ENCODE peak calls at places on chromosomes 16 and 17, in nine cellular contexts. One of them, this sample, is unnamed.

GRCh38 chr16:11405331-11406176 is 60.3 kb downstream of the RMI2 start:
- DNase-seq in Peyer's patch: peak
- DNase-seq in H1: peak
- DNase-seq in right lobe of liver: no peak
- DNase-seq in suprapubic skin: no peak
- DNase-seq in A549: peak
- DNase-seq in ovary: no peak
- DNase-seq in HCT116: peak
- DNase-seq in uterus: no peak
- DNase-seq in this sample: no peak

GRCh38 chr16:24036614-24037013 is 200.8 kb downstream of the PRKCB start:
- DNase-seq in Peyer's patch: peak
- DNase-seq in H1: no peak
- DNase-seq in right lobe of liver: no peak
- DNase-seq in suprapubic skin: no peak
- DNase-seq in A549: peak
- DNase-seq in ovary: no peak
- DNase-seq in HCT116: peak
- DNase-seq in uterus: peak
- DNase-seq in this sample: no peak

GRCh38 chr16:1794221-1794871 is 841 bp upstream of the IGFALS start:
- DNase-seq in Peyer's patch: no peak
- DNase-seq in H1: no peak
- DNase-seq in right lobe of liver: peak
- DNase-seq in suprapubic skin: peak
- DNase-seq in A549: no peak
- DNase-seq in ovary: peak
- DNase-seq in HCT116: no peak
- DNase-seq in uterus: no peak
- DNase-seq in this sample: no peak

GRCh38 chr16:11047057-11047456 is 102.7 kb downstream of the CLEC16A start:
- DNase-seq in Peyer's patch: no peak
- DNase-seq in H1: no peak
- DNase-seq in right lobe of liver: peak
- DNase-seq in suprapubic skin: no peak
- DNase-seq in A549: no peak
- DNase-seq in ovary: no peak
- DNase-seq in HCT116: no peak
- DNase-seq in uterus: peak
- DNase-seq in this sample: no peak

GRCh38 chr17:1413281-1413791 is 13.3 kb upstream of the YWHAE start:
- DNase-seq in Peyer's patch: no peak
- DNase-seq in H1: no peak
- DNase-seq in right lobe of liver: peak
- DNase-seq in suprapubic skin: no peak
- DNase-seq in A549: peak
- DNase-seq in ovary: no peak
- DNase-seq in HCT116: no peak
- DNase-seq in uterus: peak
- DNase-seq in this sample: no peak

GRCh38 chr16:68283840-68284595 is 19.7 kb downstream of the SLC7A6 start:
- DNase-seq in Peyer's patch: peak
- DNase-seq in H1: no peak
- DNase-seq in right lobe of liver: no peak
- DNase-seq in suprapubic skin: peak
- DNase-seq in A549: no peak
- DNase-seq in ovary: no peak
- DNase-seq in HCT116: no peak
- DNase-seq in uterus: no peak
- DNase-seq in this sample: no peak

GRCh38 chr17:35748323-35748960 is 4.6 kb downstream of the GAS2L2 start:
- DNase-seq in Peyer's patch: no peak
- DNase-seq in H1: no peak
- DNase-seq in right lobe of liver: peak
- DNase-seq in suprapubic skin: no peak
- DNase-seq in A549: no peak
- DNase-seq in ovary: no peak
- DNase-seq in HCT116: no peak
- DNase-seq in uterus: no peak
- DNase-seq in this sample: no peak

GRCh38 chr16:89696598-89697128 is 4.8 kb downstream of the SPATA2L start:
- DNase-seq in Peyer's patch: peak
- DNase-seq in H1: no peak
- DNase-seq in right lobe of liver: no peak
- DNase-seq in suprapubic skin: no peak
- DNase-seq in A549: no peak
- DNase-seq in ovary: peak
- DNase-seq in HCT116: no peak
- DNase-seq in uterus: no peak
- DNase-seq in this sample: no peak

GRCh38 chr16:22262460-22262859 is 34.7 kb upstream of the POLR3E start:
- DNase-seq in Peyer's patch: no peak
- DNase-seq in H1: no peak
- DNase-seq in right lobe of liver: no peak
- DNase-seq in suprapubic skin: no peak
- DNase-seq in A549: no peak
- DNase-seq in ovary: no peak
- DNase-seq in HCT116: no peak
- DNase-seq in uterus: no peak
- DNase-seq in this sample: no peak

GRCh38 chr16:57734308-57734924 is 1.2 kb upstream of the KATNB1 start:
- DNase-seq in Peyer's patch: no peak
- DNase-seq in H1: no peak
- DNase-seq in right lobe of liver: no peak
- DNase-seq in suprapubic skin: no peak
- DNase-seq in A549: no peak
- DNase-seq in ovary: no peak
- DNase-seq in HCT116: no peak
- DNase-seq in uterus: no peak
- DNase-seq in this sample: no peak

GRCh38 chr17:41848788-41849187 is 11.2 kb downstream of the KLHL10 start:
- DNase-seq in Peyer's patch: no peak
- DNase-seq in H1: no peak
- DNase-seq in right lobe of liver: no peak
- DNase-seq in suprapubic skin: no peak
- DNase-seq in A549: no peak
- DNase-seq in ovary: no peak
- DNase-seq in HCT116: no peak
- DNase-seq in uterus: no peak
- DNase-seq in this sample: no peak

GRCh38 chr17:2980211-2980903 is 83.0 kb downstream of the OR1D5 start:
- DNase-seq in Peyer's patch: no peak
- DNase-seq in H1: no peak
- DNase-seq in right lobe of liver: peak
- DNase-seq in suprapubic skin: no peak
- DNase-seq in A549: no peak
- DNase-seq in ovary: peak
- DNase-seq in HCT116: no peak
- DNase-seq in uterus: no peak
- DNase-seq in this sample: no peak

GRCh38 chr16:64269756-64270155 is 852.1 kb downstream of the CDH11 start:
- DNase-seq in Peyer's patch: no peak
- DNase-seq in H1: no peak
- DNase-seq in right lobe of liver: no peak
- DNase-seq in suprapubic skin: no peak
- DNase-seq in A549: no peak
- DNase-seq in ovary: no peak
- DNase-seq in HCT116: no peak
- DNase-seq in uterus: no peak
- DNase-seq in this sample: no peak

GRCh38 chr16:81837312-81837748 is 58.2 kb downstream of the PLCG2 start:
- DNase-seq in Peyer's patch: no peak
- DNase-seq in H1: no peak
- DNase-seq in right lobe of liver: no peak
- DNase-seq in suprapubic skin: no peak
- DNase-seq in A549: no peak
- DNase-seq in ovary: no peak
- DNase-seq in HCT116: no peak
- DNase-seq in uterus: no peak
- DNase-seq in this sample: no peak

DNA sequence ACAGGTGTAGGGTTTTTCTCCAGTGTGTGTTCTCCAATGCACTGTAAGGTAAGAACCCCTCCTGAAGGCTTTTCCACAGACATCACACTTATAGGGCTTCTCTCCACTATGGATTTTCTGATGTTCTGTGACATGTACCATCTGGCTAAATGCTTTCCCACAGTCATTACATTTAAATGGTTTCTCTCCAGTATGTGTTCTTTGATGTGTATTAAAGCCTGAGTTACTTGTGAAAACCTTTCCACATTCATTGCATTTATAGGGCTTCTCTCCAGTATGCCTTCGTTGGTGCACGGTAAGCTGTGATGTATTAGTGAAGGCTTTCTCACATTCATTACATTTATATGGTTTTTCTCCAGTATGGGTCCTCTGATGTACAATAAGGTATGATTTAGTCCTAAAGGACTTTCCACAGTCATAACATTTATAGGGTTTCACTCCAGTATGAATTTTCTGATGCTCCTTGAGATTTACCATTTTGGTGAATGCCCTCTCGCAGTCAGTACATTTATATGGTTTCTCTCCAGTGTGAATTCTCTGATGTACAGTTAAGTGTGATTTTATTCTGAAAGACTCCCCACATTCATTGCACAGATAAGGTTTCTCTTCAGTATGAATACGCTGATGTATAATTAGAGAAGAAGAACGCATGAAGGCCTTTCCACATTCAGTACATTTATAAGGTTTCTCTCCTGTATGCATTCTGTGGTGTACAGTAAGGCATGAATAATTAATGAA is 30.9 kb downstream of the ZNF624 start:
- DNase-seq in Peyer's patch: no peak
- DNase-seq in H1: no peak
- DNase-seq in right lobe of liver: no peak
- DNase-seq in suprapubic skin: no peak
- DNase-seq in A549: no peak
- DNase-seq in ovary: no peak
- DNase-seq in HCT116: no peak
- DNase-seq in uterus: no peak
- DNase-seq in this sample: no peak
- TF ChIP-seq CTCF in Peyer's patch: no peak
- TF ChIP-seq CTCF in H1: no peak
- TF ChIP-seq CTCF in right lobe of liver: no peak
- TF ChIP-seq CTCF in suprapubic skin: no peak
- TF ChIP-seq CTCF in A549: no peak
- TF ChIP-seq CTCF in ovary: no peak
- TF ChIP-seq CTCF in HCT116: no peak
- TF ChIP-seq CTCF in uterus: no peak
- TF ChIP-seq CTCF in this sample: no peak

GRCh38 chr16:74186589-74186988 is 110.0 kb upstream of the PSMD7 start:
- DNase-seq in Peyer's patch: no peak
- DNase-seq in H1: no peak
- DNase-seq in right lobe of liver: no peak
- DNase-seq in suprapubic skin: no peak
- DNase-seq in A549: no peak
- DNase-seq in ovary: no peak
- DNase-seq in HCT116: no peak
- DNase-seq in uterus: no peak
- DNase-seq in this sample: no peak

GRCh38 chr16:74184839-74185238 is 111.8 kb upstream of the PSMD7 start:
- DNase-seq in Peyer's patch: no peak
- DNase-seq in H1: no peak
- DNase-seq in right lobe of liver: peak
- DNase-seq in suprapubic skin: no peak
- DNase-seq in A549: no peak
- DNase-seq in ovary: no peak
- DNase-seq in HCT116: no peak
- DNase-seq in uterus: no peak
- DNase-seq in this sample: no peak

GRCh38 chr16:74192281-74192680 is 104.3 kb upstream of the PSMD7 start:
- DNase-seq in Peyer's patch: no peak
- DNase-seq in H1: no peak
- DNase-seq in right lobe of liver: no peak
- DNase-seq in suprapubic skin: no peak
- DNase-seq in A549: no peak
- DNase-seq in ovary: no peak
- DNase-seq in HCT116: no peak
- DNase-seq in uterus: no peak
- DNase-seq in this sample: no peak

GRCh38 chr16:74190292-74190691 is 106.3 kb upstream of the PSMD7 start:
- DNase-seq in Peyer's patch: no peak
- DNase-seq in H1: no peak
- DNase-seq in right lobe of liver: no peak
- DNase-seq in suprapubic skin: no peak
- DNase-seq in A549: no peak
- DNase-seq in ovary: no peak
- DNase-seq in HCT116: no peak
- DNase-seq in uterus: no peak
- DNase-seq in this sample: no peak
- TF ChIP-seq POLR2A in Peyer's patch: no peak
- TF ChIP-seq POLR2A in H1: no peak
- TF ChIP-seq POLR2A in right lobe of liver: no peak
- TF ChIP-seq POLR2A in suprapubic skin: no peak
- TF ChIP-seq POLR2A in A549: no peak
- TF ChIP-seq POLR2A in ovary: no peak
- TF ChIP-seq POLR2A in HCT116: no peak
- TF ChIP-seq POLR2A in uterus: no peak
- TF ChIP-seq POLR2A in this sample: no peak

GRCh38 chr17:9272506-9272905 is 251.2 kb downstream of the NTN1 start:
- DNase-seq in Peyer's patch: no peak
- DNase-seq in H1: no peak
- DNase-seq in right lobe of liver: no peak
- DNase-seq in suprapubic skin: no peak
- DNase-seq in A549: no peak
- DNase-seq in ovary: no peak
- DNase-seq in HCT116: no peak
- DNase-seq in uterus: no peak
- DNase-seq in this sample: no peak
- H3K4me3 ChIP-seq in Peyer's patch: no peak
- H3K4me3 ChIP-seq in H1: no peak
- H3K4me3 ChIP-seq in right lobe of liver: no peak
- H3K4me3 ChIP-seq in suprapubic skin: no peak
- H3K4me3 ChIP-seq in A549: no peak
- H3K4me3 ChIP-seq in ovary: no peak
- H3K4me3 ChIP-seq in HCT116: no peak
- H3K4me3 ChIP-seq in uterus: no peak
- H3K4me3 ChIP-seq in this sample: no peak

DNA sequence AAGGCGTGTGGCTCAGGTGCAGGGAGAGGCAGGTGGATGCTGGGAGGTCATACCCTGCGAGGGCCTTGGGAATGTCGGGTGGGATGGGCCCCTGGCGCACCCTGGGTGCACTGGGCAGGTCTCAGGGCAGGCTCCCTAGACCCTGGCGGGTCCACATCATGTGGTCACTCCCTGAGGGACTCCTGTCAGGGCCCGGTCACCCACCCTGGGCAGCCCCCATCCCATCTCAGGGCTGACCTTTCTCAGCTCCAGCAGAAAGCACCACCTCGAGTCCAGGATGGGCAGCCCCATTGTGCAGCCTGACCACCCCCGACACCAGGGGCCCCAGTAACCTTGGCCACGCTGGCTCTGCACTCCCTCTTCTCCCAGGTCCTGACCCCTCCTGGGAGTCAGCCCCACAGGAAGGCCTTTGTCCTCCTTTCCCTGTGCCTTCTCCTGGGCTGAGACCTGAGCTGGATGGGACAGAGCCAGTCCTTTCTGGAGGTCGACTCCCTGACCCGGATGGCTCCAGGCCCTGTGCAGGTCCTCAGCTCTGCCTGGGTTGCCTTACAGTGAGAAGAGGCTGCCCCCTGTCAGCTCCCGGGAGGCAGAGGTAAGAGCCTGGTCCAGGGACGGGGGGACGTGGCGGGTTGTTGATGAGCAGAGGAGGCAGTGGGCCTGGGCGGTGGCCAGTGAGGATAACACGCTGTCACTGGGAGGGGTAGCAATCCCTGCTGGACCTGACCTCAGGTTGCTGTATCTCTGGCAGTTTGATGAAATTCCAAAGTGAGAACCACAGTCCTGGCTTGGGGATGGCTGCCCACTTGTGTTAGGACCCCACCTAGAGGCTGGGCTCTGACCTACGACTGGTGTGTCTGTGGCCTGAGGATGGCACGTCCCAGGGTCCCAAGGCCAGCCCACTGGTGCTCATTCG is 77.9 kb downstream of the GOSR1 start:
- DNase-seq in Peyer's patch: peak
- DNase-seq in H1: peak
- DNase-seq in right lobe of liver: no peak
- DNase-seq in suprapubic skin: no peak
- DNase-seq in A549: peak
- DNase-seq in ovary: peak
- DNase-seq in HCT116: peak
- DNase-seq in uterus: no peak
- DNase-seq in this sample: no peak
- TF ChIP-seq CTCF in Peyer's patch: no peak
- TF ChIP-seq CTCF in H1: peak
- TF ChIP-seq CTCF in right lobe of liver: no peak
- TF ChIP-seq CTCF in suprapubic skin: no peak
- TF ChIP-seq CTCF in A549: peak
- TF ChIP-seq CTCF in ovary: no peak
- TF ChIP-seq CTCF in HCT116: peak
- TF ChIP-seq CTCF in uterus: no peak
- TF ChIP-seq CTCF in this sample: no peak

This sample was measured in lower leg skin.